ENCODE peak calls at places on chromosome 16, in ten cellular contexts. G is Peyer's patch, X is HFF-Myc, C is BE2C, Z is astrocyte of the spinal cord, Q is adrenal gland, I is thoracic aorta, K is A549, R is brain microvascular endothelial cell, E is esophagus muscularis mucosa. B is an unnamed sample.

GRCh38 chr16:3173892-3174617 is 13.9 kb upstream of the OR1F1 start:
- DNase-seq in G (no peak), X (no peak), C (peak), Z (no peak), Q (no peak), I (no peak), K (peak), R (no peak), E (no peak), B (no peak)

GRCh38 chr16:14015948-14016347 is 55.2 kb upstream of the MRTFB start:
- DNase-seq in G (no peak), X (peak), C (no peak), Z (peak), Q (peak), I (no peak), K (peak), R (peak), E (no peak), B (no peak)

GRCh38 chr16:54009464-54010176 is 277.0 kb downstream of the IRX3 start:
- DNase-seq in G (no peak), X (no peak), C (no peak), Z (no peak), Q (no peak), I (no peak), K (no peak), R (no peak), E (no peak), B (no peak)

GRCh38 chr16:12674096-12674495 is 129.6 kb downstream of the CPPED1 start:
- DNase-seq in G (no peak), X (no peak), C (no peak), Z (peak), Q (no peak), I (no peak), K (peak), R (peak), E (no peak), B (no peak)

GRCh38 chr16:28910046-28911031 is 14.7 kb downstream of the RABEP2 start:
- DNase-seq in G (no peak), X (peak), C (no peak), Z (no peak), Q (no peak), I (no peak), K (peak), R (no peak), E (no peak), B (peak)

GRCh38 chr16:19308392-19308791 is 22.9 kb downstream of the CLEC19A start:
- DNase-seq in G (no peak), X (no peak), C (no peak), Z (no peak), Q (no peak), I (no peak), K (no peak), R (no peak), E (no peak), B (no peak)

GRCh38 chr16:85992779-85993178 is 93.8 kb downstream of the IRF8 start:
- DNase-seq in G (no peak), X (no peak), C (no peak), Z (no peak), Q (no peak), I (no peak), K (no peak), R (no peak), E (no peak), B (no peak)

GRCh38 chr16:582614-583331 is 7.1 kb upstream of the RAB40C start:
- DNase-seq in G (no peak), X (no peak), C (peak), Z (no peak), Q (no peak), I (no peak), K (no peak), R (no peak), E (no peak), B (no peak)

GRCh38 chr16:52404546-52404945 is 142.4 kb downstream of the TOX3 start:
- DNase-seq in G (no peak), X (no peak), C (peak), Z (no peak), Q (no peak), I (no peak), K (no peak), R (peak), E (no peak), B (no peak)

GRCh38 chr16:57261806-57262205 is 16.7 kb downstream of the ARL2BP start:
- DNase-seq in G (no peak), X (no peak), C (no peak), Z (no peak), Q (no peak), I (no peak), K (no peak), R (no peak), E (no peak), B (no peak)

GRCh38 chr16:2964416-2965223 is 545 bp downstream of the KREMEN2 start:
- DNase-seq in G (peak), X (no peak), C (peak), Z (no peak), Q (no peak), I (no peak), K (peak), R (no peak), E (no peak), B (no peak)

GRCh38 chr16:75121949-75122568 is 5.5 kb upstream of the LDHD start:
- DNase-seq in G (no peak), X (no peak), C (no peak), Z (no peak), Q (no peak), I (no peak), K (no peak), R (no peak), E (no peak), B (no peak)

GRCh38 chr16:2724816-2725348 is 4.9 kb upstream of the PRSS27 start:
- DNase-seq in G (no peak), X (no peak), C (no peak), Z (no peak), Q (no peak), I (no peak), K (no peak), R (no peak), E (no peak), B (no peak)

GRCh38 chr16:4694664-4695451 is 1.5 kb downstream of the NUDT16L1 start:
- DNase-seq in G (no peak), X (no peak), C (no peak), Z (no peak), Q (peak), I (no peak), K (no peak), R (no peak), E (no peak), B (no peak)

GRCh38 chr16:85464342-85465305 is 148.5 kb upstream of the GSE1 start:
- DNase-seq in G (no peak), X (no peak), C (no peak), Z (no peak), Q (no peak), I (no peak), K (no peak), R (no peak), E (no peak), B (no peak)

GRCh38 chr16:60206511-60206910 is 1472.4 kb upstream of the GOT2 start:
- DNase-seq in G (no peak), X (no peak), C (no peak), Z (no peak), Q (no peak), I (no peak), K (no peak), R (no peak), E (no peak), B (no peak)

GRCh38 chr16:85046957-85047866 is 19.6 kb downstream of the KIAA0513 start:
- DNase-seq in G (no peak), X (no peak), C (no peak), Z (no peak), Q (no peak), I (no peak), K (no peak), R (no peak), E (no peak), B (no peak)

GRCh38 chr16:24853830-24854229 is 8.1 kb downstream of the SLC5A11 start:
- DNase-seq in G (no peak), X (no peak), C (peak), Z (peak), Q (peak), I (no peak), K (peak), R (peak), E (no peak), B (peak)

GRCh38 chr16:75591001-75591852 is 25.0 kb downstream of the GABARAPL2 start:
- DNase-seq in G (no peak), X (peak), C (peak), Z (peak), Q (no peak), I (peak), K (no peak), R (peak), E (no peak), B (peak)

GRCh38 chr16:9527976-9528375 is 436.5 kb downstream of the HAPSTR1 start:
- DNase-seq in G (no peak), X (no peak), C (no peak), Z (no peak), Q (no peak), I (no peak), K (no peak), R (no peak), E (no peak), B (no peak)

GRCh38 chr16:85537331-85537788 is 75.8 kb upstream of the GSE1 start:
- DNase-seq in G (no peak), X (no peak), C (no peak), Z (no peak), Q (no peak), I (no peak), K (no peak), R (no peak), E (no peak), B (no peak)

GRCh38 chr16:58741166-58741565 is 7.0 kb upstream of the GOT2 start:
- DNase-seq in G (no peak), X (no peak), C (no peak), Z (no peak), Q (no peak), I (no peak), K (no peak), R (no peak), E (no peak), B (no peak)

GRCh38 chr16:69311533-69312388 is 611 bp downstream of the VPS4A start:
- DNase-seq in G (peak), X (no peak), C (peak), Z (peak), Q (peak), I (no peak), K (peak), R (no peak), E (no peak), B (no peak)

GRCh38 chr16:1909661-1910231 is 8.5 kb downstream of the HS3ST6 start:
- DNase-seq in G (no peak), X (no peak), C (peak), Z (no peak), Q (no peak), I (no peak), K (no peak), R (no peak), E (no peak), B (no peak)

GRCh38 chr16:83705856-83706255 is 101.9 kb upstream of the HSBP1 start:
- DNase-seq in G (no peak), X (no peak), C (no peak), Z (no peak), Q (no peak), I (no peak), K (no peak), R (peak), E (no peak), B (no peak)

GRCh38 chr16:73545713-73546112 is 497.8 kb upstream of the ZFHX3 start:
- DNase-seq in G (no peak), X (no peak), C (no peak), Z (no peak), Q (no peak), I (no peak), K (no peak), R (no peak), E (no peak), B (no peak)

GRCh38 chr16:86048882-86049585 is 150.1 kb downstream of the IRF8 start:
- DNase-seq in G (no peak), X (no peak), C (no peak), Z (no peak), Q (no peak), I (no peak), K (no peak), R (no peak), E (no peak), B (no peak)

GRCh38 chr16:89350701-89351380 is 133.3 kb downstream of the ZNF778 start:
- DNase-seq in G (no peak), X (no peak), C (no peak), Z (no peak), Q (no peak), I (no peak), K (no peak), R (no peak), E (no peak), B (no peak)

GRCh38 chr16:57497121-57497520 is 10.8 kb upstream of the DOK4 start:
- DNase-seq in G (no peak), X (no peak), C (peak), Z (no peak), Q (no peak), I (no peak), K (no peak), R (no peak), E (no peak), B (no peak)

GRCh38 chr16:85640254-85640558 is 27.1 kb downstream of the GSE1 start:
- DNase-seq in G (no peak), X (no peak), C (no peak), Z (no peak), Q (no peak), I (no peak), K (no peak), R (no peak), E (no peak), B (no peak)

GRCh38 chr16:88378401-88378800 is 4.4 kb upstream of the ZNF469 start:
- DNase-seq in G (no peak), X (no peak), C (peak), Z (no peak), Q (no peak), I (no peak), K (no peak), R (no peak), E (no peak), B (no peak)

GRCh38 chr16:12006637-12007036 is 30.1 kb downstream of the SNX29 start:
- DNase-seq in G (no peak), X (no peak), C (no peak), Z (no peak), Q (no peak), I (no peak), K (no peak), R (no peak), E (no peak), B (no peak)

GRCh38 chr16:25092489-25092888 is 19.1 kb upstream of the LCMT1 start:
- DNase-seq in G (no peak), X (no peak), C (peak), Z (no peak), Q (no peak), I (no peak), K (no peak), R (no peak), E (no peak), B (no peak)

GRCh38 chr16:2149630-2150417 is 1.4 kb downstream of the RAB26 start:
- DNase-seq in G (no peak), X (no peak), C (no peak), Z (no peak), Q (no peak), I (no peak), K (peak), R (no peak), E (no peak), B (no peak)

GRCh38 chr16:86214326-86215232 is 295.7 kb upstream of the FOXF1 start:
- DNase-seq in G (no peak), X (no peak), C (no peak), Z (no peak), Q (no peak), I (no peak), K (no peak), R (no peak), E (no peak), B (no peak)

GRCh38 chr16:9115277-9115676 is 23.8 kb downstream of the HAPSTR1 start:
- DNase-seq in G (no peak), X (no peak), C (no peak), Z (peak), Q (no peak), I (no peak), K (no peak), R (no peak), E (no peak), B (no peak)

GRCh38 chr16:83810906-83811305 is 3.1 kb downstream of the HSBP1 start:
- DNase-seq in G (no peak), X (no peak), C (no peak), Z (no peak), Q (no peak), I (no peak), K (no peak), R (peak), E (no peak), B (no peak)

DNA sequence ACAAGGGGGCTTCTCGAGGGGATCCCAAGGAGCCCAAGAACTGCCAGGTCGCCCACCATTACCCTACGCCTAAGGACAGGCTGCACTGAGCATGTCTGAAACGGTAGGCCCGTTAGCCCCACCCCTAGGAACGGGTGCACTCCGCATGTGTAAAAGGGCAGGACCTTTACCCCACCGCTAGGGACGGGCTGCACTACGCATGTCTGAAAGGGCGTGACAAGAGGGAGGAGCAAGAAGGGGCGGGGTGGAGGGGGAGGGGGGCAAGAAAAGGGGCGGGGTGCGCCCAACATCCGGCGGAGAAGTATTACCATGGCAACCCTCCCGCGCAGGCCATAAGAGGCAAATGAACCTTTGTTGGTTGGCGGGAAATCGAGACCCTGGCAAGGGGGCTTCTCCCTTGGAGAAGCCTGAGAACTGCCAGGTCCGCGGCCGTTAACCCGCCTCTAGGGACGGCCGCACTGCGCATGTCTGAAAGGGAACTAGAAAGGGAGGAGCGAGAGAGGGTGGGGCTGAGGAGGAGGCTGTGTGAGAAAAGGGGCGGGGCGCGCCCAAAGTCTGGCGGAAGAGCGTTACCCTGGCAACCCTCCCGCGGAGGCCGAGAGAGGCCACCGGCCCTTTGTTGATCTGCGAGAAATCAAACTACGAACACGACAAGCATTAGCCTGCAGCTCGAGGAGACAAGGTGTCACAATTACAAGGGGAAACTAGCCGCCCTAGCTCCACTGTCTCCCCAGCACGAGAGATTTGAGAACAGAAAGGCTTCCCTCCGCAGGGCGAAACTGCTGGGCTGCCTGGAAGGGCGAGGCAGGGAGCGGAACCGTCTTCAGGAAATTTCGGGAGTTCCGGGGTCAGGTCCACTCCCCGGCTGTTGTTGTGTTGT is 2046.8 kb downstream of the TP53TG3F start:
- DNase-seq in G (no peak), X (no peak), C (peak), Z (no peak), Q (no peak), I (no peak), K (peak), R (no peak), E (no peak), B (no peak)
- H3K4me3 ChIP-seq in G (no peak), X (no peak), C (peak), Z (no peak), Q (no peak), I (no peak), K (peak), R (no peak), E (no peak), B (no peak)

DNA sequence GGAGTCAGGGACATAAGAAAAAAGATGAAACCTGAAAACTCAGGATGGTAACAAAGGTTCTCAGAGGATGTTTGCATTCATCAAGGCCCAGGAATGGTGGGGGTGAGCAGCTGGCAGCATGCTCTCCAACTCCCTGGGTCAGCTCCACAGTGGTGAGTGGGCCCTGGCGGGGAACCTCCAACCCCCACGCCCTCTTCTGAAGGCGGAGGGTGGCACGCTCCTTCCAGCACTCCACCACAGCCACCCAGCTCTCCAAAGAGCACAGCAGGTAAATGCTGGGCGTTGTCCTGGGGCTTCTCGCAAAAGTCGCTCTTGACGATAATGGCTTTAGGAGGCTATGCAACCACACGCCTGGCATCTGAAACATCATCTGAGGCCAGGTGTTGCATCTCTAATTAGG is 173.8 kb downstream of the C16orf78 start:
- DNase-seq in G (no peak), X (no peak), C (no peak), Z (no peak), Q (no peak), I (no peak), K (no peak), R (no peak), E (no peak), B (no peak)
- TF ChIP-seq CTCF in G (no peak), X (no peak), C (no peak), Z (no peak), Q (no peak), I (no peak), K (no peak), R (no peak), E (no peak), B (no peak)

GRCh38 chr16:67644038-67644437 is 906 bp upstream of the CARMIL2 start:
- DNase-seq in G (no peak), X (no peak), C (no peak), Z (no peak), Q (no peak), I (no peak), K (no peak), R (no peak), E (no peak), B (no peak)
- H3K4me3 ChIP-seq in G (no peak), X (no peak), C (no peak), Z (no peak), Q (no peak), I (no peak), K (no peak), R (no peak), E (no peak), B (no peak)

GRCh38 chr16:81419806-81420205 is 24.8 kb upstream of the CMIP start:
- DNase-seq in G (no peak), X (no peak), C (no peak), Z (no peak), Q (no peak), I (no peak), K (no peak), R (no peak), E (no peak), B (no peak)

GRCh38 chr16:81415757-81416156 is 28.9 kb upstream of the CMIP start:
- DNase-seq in G (no peak), X (no peak), C (no peak), Z (no peak), Q (no peak), I (no peak), K (no peak), R (no peak), E (no peak), B (no peak)

GRCh38 chr16:81413245-81413990 is 31.2 kb upstream of the CMIP start:
- DNase-seq in G (no peak), X (no peak), C (no peak), Z (no peak), Q (no peak), I (no peak), K (no peak), R (no peak), E (no peak), B (no peak)

GRCh38 chr16:81416749-81417148 is 27.9 kb upstream of the CMIP start:
- DNase-seq in G (no peak), X (no peak), C (no peak), Z (no peak), Q (no peak), I (no peak), K (no peak), R (no peak), E (no peak), B (no peak)

GRCh38 chr16:81417210-81417609 is 27.4 kb upstream of the CMIP start:
- DNase-seq in G (no peak), X (no peak), C (no peak), Z (no peak), Q (no peak), I (no peak), K (no peak), R (no peak), E (no peak), B (no peak)
- TF ChIP-seq CTCF in G (no peak), X (no peak), C (no peak), Z (no peak), Q (no peak), I (no peak), K (no peak), R (no peak), E (no peak), B (no peak)

GRCh38 chr16:70418274-70418992 is 20.5 kb downstream of the ST3GAL2 start:
- DNase-seq in G (no peak), X (no peak), C (no peak), Z (no peak), Q (no peak), I (no peak), K (no peak), R (no peak), E (no peak), B (no peak)
- H3K4me3 ChIP-seq in G (no peak), X (no peak), C (no peak), Z (no peak), Q (no peak), I (no peak), K (no peak), R (no peak), E (no peak), B (no peak)

DNA sequence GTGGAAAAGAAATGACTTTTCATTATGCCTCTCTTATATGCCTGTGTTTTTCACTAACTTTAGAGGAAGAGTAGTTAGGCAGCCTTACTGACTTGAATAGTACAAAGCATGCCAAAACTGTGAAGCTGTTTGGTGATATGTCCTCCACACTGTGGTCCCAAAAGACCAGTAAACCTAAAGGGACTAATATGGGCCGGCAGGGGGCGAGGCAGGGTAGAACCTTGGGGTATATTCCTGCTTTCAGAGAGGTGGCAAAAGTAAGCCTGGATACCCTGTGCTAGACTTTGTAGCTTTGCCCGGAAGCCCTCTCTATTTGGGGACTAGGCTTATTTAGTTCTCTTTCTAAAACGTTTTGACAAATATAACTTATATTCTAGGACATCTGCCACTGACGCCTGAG is 36.5 kb upstream of the VWA3A start:
- DNase-seq in G (no peak), X (no peak), C (peak), Z (no peak), Q (no peak), I (no peak), K (no peak), R (no peak), E (no peak), B (no peak)
- TF ChIP-seq CTCF in G (no peak), X (peak), C (peak), Z (no peak), Q (no peak), I (no peak), K (no peak), R (peak), E (no peak), B (peak)